ENCODE peak calls at places on chromosome X, in seven cellular contexts. C is right atrium auricular region; H is PC-9; E is ascending aorta; I is CD8-positive, alpha-beta T cell; X is mesendoderm; Z is cardiac muscle cell. M is an unnamed sample.

GRCh38 chrX:41971346-41971745 is 48.0 kb upstream of the CASK start:
- DNase-seq in H (peak; percentile 36), E (no peak), X (peak; percentile 6), Z (no peak), I (no peak), C (no peak), M (no peak)

GRCh38 chrX:129632443-129632842 is 22.3 kb downstream of the APLN start:
- DNase-seq in E (no peak), Z (no peak), C (no peak), X (no peak), H (no peak), I (no peak), M (no peak)

GRCh38 chrX:107008034-107008433 is 8.0 kb upstream of the MORC4 start:
- DNase-seq in H (no peak), E (no peak), Z (no peak), I (no peak), X (no peak), C (no peak), M (no peak)

GRCh38 chrX:66015906-66016689 is 23.8 kb downstream of the VSIG4 start:
- DNase-seq in E (no peak), X (no peak), C (no peak), Z (no peak), I (no peak), H (no peak), M (no peak)

GRCh38 chrX:3697701-3698279 is 15.7 kb downstream of the PRKX start:
- DNase-seq in E (peak; percentile 77), H (no peak), X (peak; percentile 1), C (peak; percentile 65), Z (no peak), I (no peak), M (peak; percentile 24)

GRCh38 chrX:46130246-46130645 is 415.0 kb downstream of the ZNF674 start:
- DNase-seq in X (peak; percentile 42), H (no peak), C (no peak), Z (peak; percentile 3), E (no peak), I (no peak), M (no peak)

GRCh38 chrX:29726811-29727210 is 488.6 kb upstream of the MAGEB2 start:
- DNase-seq in Z (no peak), X (no peak), H (no peak), I (no peak), E (no peak), C (no peak), M (no peak)

GRCh38 chrX:44918722-44919121 is 45.7 kb downstream of the KDM6A start:
- DNase-seq in C (no peak), H (no peak), I (no peak), E (no peak), X (no peak), Z (no peak), M (no peak)

GRCh38 chrX:115892056-115892708 is 278.4 kb upstream of the AGTR2 start:
- DNase-seq in Z (no peak), I (no peak), H (peak; percentile 67), C (no peak), X (no peak), E (no peak), M (no peak)

GRCh38 chrX:155144926-155145325 is 71.3 kb upstream of the VBP1 start:
- DNase-seq in Z (no peak), I (no peak), C (no peak), X (no peak), E (no peak), H (peak; percentile 46), M (no peak)

DNA sequence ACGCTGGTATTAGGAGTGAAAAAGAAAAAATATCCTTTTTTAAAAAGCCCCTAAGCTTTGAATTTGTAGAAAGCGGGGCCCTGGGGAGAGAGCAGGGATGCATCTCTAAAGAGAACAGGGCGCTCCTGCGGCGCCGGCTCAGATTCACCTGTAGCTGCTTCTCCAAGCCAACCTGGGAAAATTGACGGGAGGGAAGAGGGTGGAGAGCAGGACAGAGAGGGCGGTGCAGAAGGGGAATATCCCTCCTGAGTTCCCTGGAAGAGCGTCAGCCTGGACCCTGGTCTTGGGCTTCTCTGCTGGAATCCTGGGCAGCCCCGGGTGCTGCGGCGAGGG is 776 bp upstream of the SOWAHD start:
- DNase-seq in Z (no peak), H (no peak), X (no peak), C (no peak), I (no peak), E (no peak), M (no peak)
- H3K4me1 ChIP-seq in Z (no peaks in the 10 kb centered on the region), H (peaks cover 10% of the 10 kb centered on the region), X (no peaks in the 10 kb centered on the region), C (no peaks in the 10 kb centered on the region), I (peaks cover 52% of the 10 kb centered on the region), E (no peaks in the 10 kb centered on the region), M (no peaks in the 10 kb centered on the region)

DNA sequence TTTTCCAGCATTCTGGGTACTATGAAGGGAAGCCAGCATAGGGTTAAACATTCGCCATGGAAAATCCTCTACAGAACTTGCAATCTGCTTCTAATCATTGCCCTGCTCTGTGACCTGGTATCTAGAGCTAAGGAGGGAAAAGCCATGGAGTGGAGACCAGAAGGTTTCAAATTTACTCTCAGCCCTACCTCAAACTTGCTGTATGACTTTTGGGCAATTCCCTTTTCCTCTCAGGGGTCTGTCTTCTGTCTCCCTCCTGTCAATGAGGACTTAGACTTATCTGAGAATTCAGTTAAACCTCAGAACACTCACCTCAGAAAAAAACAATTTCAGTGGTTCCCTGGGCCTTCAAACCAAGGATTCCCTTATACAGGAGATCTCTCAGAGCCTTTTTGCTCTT is 29.1 kb downstream of the ARHGEF9 start:
- DNase-seq in C (no peak), H (no peak), I (no peak), E (no peak), Z (no peak), X (no peak), M (no peak)
- H3K4me3 ChIP-seq in C (no peak overlapping the region), H (no peak overlapping the region), I (no peak overlapping the region), E (peak overlapping the region; percentile 71), Z (peak overlapping the region; percentile 47), X (no peak overlapping the region), M (no peak overlapping the region)

DNA sequence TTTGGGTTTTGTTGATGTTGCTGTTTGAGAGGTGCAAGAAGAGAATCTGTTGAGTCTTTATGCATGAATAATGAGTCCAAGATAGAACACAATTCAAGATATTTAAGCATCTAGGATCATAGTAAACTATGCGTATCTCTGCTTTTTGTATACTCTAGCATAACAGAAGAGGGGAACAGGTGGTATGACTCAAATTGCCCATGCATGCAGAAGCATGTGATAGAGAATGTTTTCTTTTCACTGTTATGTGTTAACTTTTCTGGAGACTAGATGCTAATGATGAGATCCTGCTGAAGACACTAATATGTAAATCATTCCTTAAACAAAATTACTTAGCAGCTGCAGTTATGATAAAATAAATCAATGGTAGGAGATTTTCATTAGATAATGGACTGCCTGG is 165.3 kb upstream of the FTHL17 start:
- DNase-seq in E (no peak), H (no peak), Z (no peak), I (no peak), C (no peak), X (no peak), M (no peak)
- H3K4me1 ChIP-seq in E (no peaks in the 10 kb centered on the region), H (no peaks in the 10 kb centered on the region), Z (no peaks in the 10 kb centered on the region), I (no peaks in the 10 kb centered on the region), C (no peaks in the 10 kb centered on the region), X (no peaks in the 10 kb centered on the region), M (peaks cover 7% of the 10 kb centered on the region)

GRCh38 chrX:131703646-131704045 is 159.8 kb downstream of the OR13H1 start:
- DNase-seq in H (no peak), X (no peak), E (no peak), C (no peak), Z (no peak), I (no peak), M (no peak)

GRCh38 chrX:131709553-131709952 is 165.7 kb downstream of the OR13H1 start:
- DNase-seq in H (no peak), E (no peak), I (no peak), C (no peak), Z (no peak), X (no peak), M (no peak)

GRCh38 chrX:131704136-131704695 is 160.3 kb downstream of the OR13H1 start:
- DNase-seq in I (no peak), E (peak; percentile 94), X (no peak), C (peak; percentile 76), H (peak; percentile 36), Z (no peak), M (no peak)
- H3K4me3 ChIP-seq in I (no peak overlapping the region), E (peak overlapping the region; percentile 63), X (no peak overlapping the region), C (peak overlapping the region; percentile 51), H (peak overlapping the region; percentile 31), Z (no peak overlapping the region), M (no peak overlapping the region)

GRCh38 chrX:49271341-49271740 is 1.7 kb downstream of the PPP1R3F start:
- DNase-seq in Z (no peak), H (no peak), X (no peak), E (no peak), I (no peak), C (no peak), M (no peak)

GRCh38 chrX:49269768-49270248 is at the start of gene PPP1R3F:
- DNase-seq in Z (no peak), H (no peak), X (no peak), I (no peak), E (no peak), C (no peak), M (no peak)

GRCh38 chrX:49268702-49269009 is 937 bp upstream of the PPP1R3F start:
- DNase-seq in H (no peak), C (no peak), Z (no peak), I (no peak), E (no peak), X (no peak), M (no peak)

GRCh38 chrX:49269010-49269767 is 404 bp upstream of the PPP1R3F start:
- DNase-seq in C (peak; percentile 98), X (peak; percentile 99), Z (peak; percentile 94), E (peak; percentile 98), H (peak; percentile 86), I (peak; percentile 88), M (peak; percentile 97)

DNA sequence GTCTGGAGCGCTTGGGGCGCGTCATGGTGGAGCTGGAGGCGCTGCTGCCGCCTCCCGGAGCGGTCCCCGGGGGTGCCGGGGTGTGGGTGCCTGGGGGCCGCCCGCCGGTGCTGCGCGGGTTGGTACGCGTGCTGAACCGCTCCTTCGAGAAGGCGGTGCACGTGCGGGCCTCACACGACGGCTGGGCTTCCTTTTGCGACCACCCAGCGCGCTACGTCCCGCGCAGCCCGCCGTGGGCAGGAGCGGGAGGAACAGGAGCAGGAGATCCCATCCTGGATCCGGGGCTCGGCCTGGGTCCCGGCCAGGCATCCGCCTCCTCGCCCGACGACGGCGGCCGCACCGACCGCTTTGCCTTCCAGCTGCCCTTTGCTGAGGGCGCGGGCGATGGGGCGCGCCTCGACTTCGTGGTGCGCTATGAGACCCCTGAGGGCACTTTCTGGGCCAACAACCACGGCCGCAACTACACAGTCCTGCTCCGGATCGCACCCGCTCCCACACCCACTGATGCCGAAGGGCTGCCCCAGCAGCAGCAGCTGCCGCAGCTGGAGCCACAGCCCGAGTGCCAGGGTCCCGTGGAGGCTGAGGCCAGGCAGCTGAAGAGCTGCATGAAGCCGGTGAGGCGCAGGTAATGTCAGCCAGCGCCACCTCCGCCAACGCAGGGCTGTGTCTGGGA is 792 bp downstream of the PPP1R3F start:
- DNase-seq in X (no peak), Z (no peak), I (no peak), H (no peak), E (no peak), C (no peak), M (no peak)
- H3K4me1 ChIP-seq in X (no peaks in the 10 kb centered on the region), Z (no peaks in the 10 kb centered on the region), I (peaks cover 56% of the 10 kb centered on the region), H (peaks cover 6% of the 10 kb centered on the region), E (peaks cover 2% of the 10 kb centered on the region), C (no peaks in the 10 kb centered on the region), M (peaks cover 37% of the 10 kb centered on the region)

GRCh38 chrX:72382199-72382590 is 76.5 kb upstream of the CITED1 start:
- DNase-seq in X (no peak), H (no peak), I (no peak), Z (no peak), C (no peak), E (no peak), M (no peak)
- H3K4me3 ChIP-seq in X (no peak overlapping the region), H (no peak overlapping the region), I (no peak overlapping the region), Z (no peak overlapping the region), C (no peak overlapping the region), E (no peak overlapping the region), M (no peak overlapping the region)

GRCh38 chrX:10168226-10168625 is 11.5 kb downstream of the CLCN4 start:
- DNase-seq in C (no peak), X (no peak), I (no peak), Z (no peak), E (no peak), H (no peak), M (no peak)
- H3K4me1 ChIP-seq in C (no peaks in the 10 kb centered on the region), X (no peaks in the 10 kb centered on the region), I (no peaks in the 10 kb centered on the region), Z (peaks cover 4% of the 10 kb centered on the region), E (no peaks in the 10 kb centered on the region), H (no peaks in the 10 kb centered on the region), M (peaks cover 17% of the 10 kb centered on the region)

M was measured in left ventricle myocardium inferior.